ENCODE peak calls at places on chromosome 6, in six cellular contexts. Z is breast epithelium, G is ovary, R is prostate gland, E is OCI-LY7, W is cardiac muscle cell. C is an unnamed sample. For H3K4me1, the result is how much of the 10 kb centered on the place peaks cover.

GRCh38 chr6:22327881-22328280 is 31.0 kb upstream of the PRL start:
- DNase-seq in Z (no peak), G (no peak), R (no peak), E (no peak), W (no peak), C (no peak)

GRCh38 chr6:156658186-156658585 is 119.0 kb upstream of the ARID1B start:
- DNase-seq in Z (no peak), G (peak), R (peak), E (no peak), W (peak), C (no peak)

GRCh38 chr6:156379946-156380707 is 397.1 kb upstream of the ARID1B start:
- DNase-seq in Z (no peak), G (no peak), R (peak), E (no peak), W (peak), C (peak)

GRCh38 chr6:105879902-105880547 is 206.1 kb upstream of the PRDM1 start:
- DNase-seq in Z (no peak), G (no peak), R (no peak), E (peak), W (no peak), C (no peak)

GRCh38 chr6:54206510-54206909 is 95.3 kb downstream of the MLIP start:
- DNase-seq in Z (no peak), G (no peak), R (no peak), E (no peak), W (no peak), C (no peak)

GRCh38 chr6:24903681-24904080 is 32.1 kb downstream of the RIPOR2 start:
- DNase-seq in Z (no peak), G (no peak), R (no peak), E (no peak), W (no peak), C (no peak)

GRCh38 chr6:26223677-26224546 is 136.7 kb downstream of the HFE start:
- DNase-seq in Z (peak), G (peak), R (peak), E (no peak), W (peak), C (peak)

GRCh38 chr6:16969699-16970695 is 131.9 kb upstream of the STMND1 start:
- DNase-seq in Z (no peak), G (no peak), R (no peak), E (no peak), W (no peak), C (peak)

GRCh38 chr6:144064831-144065668 is 30.3 kb downstream of the SF3B5 start:
- DNase-seq in Z (no peak), G (no peak), R (peak), E (peak), W (no peak), C (no peak)

GRCh38 chr6:72464791-72465691 is 156.8 kb upstream of the KCNQ5 start:
- DNase-seq in Z (no peak), G (no peak), R (no peak), E (no peak), W (peak), C (no peak)

GRCh38 chr6:13496508-13497180 is 9.2 kb upstream of the GFOD1 start:
- DNase-seq in Z (no peak), G (no peak), R (no peak), E (no peak), W (peak), C (peak)

GRCh38 chr6:148200302-148200701 is 142.3 kb upstream of the SASH1 start:
- DNase-seq in Z (no peak), G (no peak), R (no peak), E (no peak), W (no peak), C (no peak)

GRCh38 chr6:136616527-136616926 is 66.3 kb upstream of the MAP7 start:
- DNase-seq in Z (no peak), G (no peak), R (no peak), E (no peak), W (no peak), C (no peak)

GRCh38 chr6:84332139-84333034 is 104.9 kb upstream of the CEP162 start:
- DNase-seq in Z (no peak), G (no peak), R (no peak), E (no peak), W (no peak), C (no peak)

GRCh38 chr6:158654960-158655485 is 5.2 kb downstream of the SYTL3 start:
- DNase-seq in Z (no peak), G (no peak), R (no peak), E (no peak), W (peak), C (no peak)

GRCh38 chr6:15304337-15305078 is 58.6 kb downstream of the JARID2 start:
- DNase-seq in Z (no peak), G (no peak), R (no peak), E (no peak), W (no peak), C (no peak)

GRCh38 chr6:135867332-135867731 is 15.8 kb downstream of the PDE7B start:
- DNase-seq in Z (no peak), G (no peak), R (no peak), E (no peak), W (no peak), C (no peak)

GRCh38 chr6:156821707-156822106 is 44.5 kb downstream of the ARID1B start:
- DNase-seq in Z (no peak), G (no peak), R (no peak), E (no peak), W (no peak), C (no peak)

GRCh38 chr6:37690964-37691735 is 6.5 kb downstream of the MDGA1 start:
- DNase-seq in Z (no peak), G (no peak), R (no peak), E (no peak), W (no peak), C (no peak)

GRCh38 chr6:48766349-48766748 is 655.4 kb upstream of the PTCHD4 start:
- DNase-seq in Z (no peak), G (no peak), R (no peak), E (no peak), W (peak), C (no peak)

GRCh38 chr6:33207569-33208088 is 671 bp upstream of the RING1 start:
- DNase-seq in Z (peak), G (peak), R (no peak), E (peak), W (peak), C (peak)

GRCh38 chr6:125207956-125208355 is 54.4 kb downstream of the TPD52L1 start:
- DNase-seq in Z (no peak), G (no peak), R (no peak), E (no peak), W (no peak), C (no peak)

GRCh38 chr6:35077006-35077712 is 64.0 kb downstream of the TCP11 start:
- DNase-seq in Z (peak), G (no peak), R (peak), E (no peak), W (no peak), C (no peak)

GRCh38 chr6:35077713-35078105 is 63.4 kb downstream of the TCP11 start:
- DNase-seq in Z (no peak), G (no peak), R (no peak), E (no peak), W (no peak), C (no peak)

GRCh38 chr6:35078896-35079295 is 62.2 kb downstream of the TCP11 start:
- DNase-seq in Z (no peak), G (no peak), R (no peak), E (no peak), W (no peak), C (no peak)

GRCh38 chr6:35079311-35080000 is 61.7 kb downstream of the TCP11 start:
- DNase-seq in Z (no peak), G (no peak), R (no peak), E (no peak), W (no peak), C (no peak)

DNA sequence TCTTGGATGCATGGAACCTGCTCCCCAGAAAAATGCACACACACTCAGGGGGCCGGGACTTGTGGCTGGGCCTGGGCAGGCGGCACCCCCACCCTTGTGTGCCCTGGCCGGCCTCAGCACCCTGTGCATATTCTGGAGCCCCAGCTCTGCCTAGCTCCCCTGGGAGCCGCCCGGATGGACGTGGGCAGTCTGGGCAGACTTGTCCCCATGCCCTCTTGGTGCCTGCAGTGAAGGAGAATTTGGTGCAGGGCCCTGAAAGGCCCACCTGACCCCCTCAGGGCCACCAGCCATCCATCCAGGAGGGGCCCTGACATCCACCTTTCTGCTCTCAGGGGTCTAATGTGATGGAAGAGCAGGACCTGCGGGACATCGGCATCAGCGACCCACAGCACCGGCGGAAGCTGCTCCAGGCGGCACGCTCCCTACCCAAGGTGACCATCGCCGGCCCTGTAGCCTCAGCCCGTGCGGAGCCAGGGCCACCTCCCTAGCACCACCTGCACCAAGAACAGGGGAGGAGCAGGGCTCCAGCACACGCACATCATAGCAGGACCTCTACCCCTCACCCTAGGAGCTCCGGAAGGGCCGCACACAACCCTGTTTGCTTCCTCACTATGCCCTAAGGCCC is 62.8 kb downstream of the TCP11 start:
- DNase-seq in Z (no peak), G (no peak), R (no peak), E (no peak), W (no peak), C (no peak)
- H3K4me3 ChIP-seq in Z (no peak), G (no peak), R (no peak), E (no peak), W (no peak), C (no peak)

DNA sequence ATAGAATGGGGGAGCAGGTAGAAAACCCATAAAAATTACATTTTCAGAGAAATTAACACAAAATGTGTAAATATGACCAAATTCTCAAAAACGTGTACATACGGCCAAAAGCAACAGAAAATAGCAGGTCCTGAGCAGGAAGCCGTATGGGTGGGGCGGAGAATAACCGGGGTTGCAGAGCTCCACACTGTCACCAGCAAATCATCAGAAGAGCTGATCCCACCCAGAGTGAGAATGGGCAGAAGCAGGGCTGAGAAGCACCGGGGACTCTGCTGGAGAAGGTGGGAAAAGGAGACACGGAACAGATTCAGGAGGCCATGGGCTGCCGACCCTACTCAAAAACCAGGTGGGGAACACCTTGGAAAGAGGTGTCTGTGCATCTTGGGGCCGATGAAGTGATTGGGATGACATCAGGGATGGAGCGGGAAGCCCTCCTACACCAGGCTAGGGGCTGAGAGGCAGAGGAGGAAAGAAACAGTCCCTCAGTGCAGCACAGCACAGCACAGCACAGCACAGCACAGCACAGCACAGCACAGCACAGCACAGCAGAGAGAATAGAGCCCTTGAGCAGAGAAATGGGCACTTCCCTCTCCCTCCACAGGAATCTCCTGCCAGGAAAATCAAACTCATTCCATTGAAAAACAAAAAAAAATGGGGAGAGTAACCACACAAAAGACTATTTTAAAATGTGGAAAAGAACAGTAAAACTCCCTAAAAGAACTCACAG is 22.3 kb downstream of the STX7 start:
- DNase-seq in Z (no peak), G (no peak), R (no peak), E (peak), W (no peak), C (no peak)
- H3K4me1 ChIP-seq in Z (under half), G (under half), R (under half), E (half or more), W (under half), C (under half)

DNA sequence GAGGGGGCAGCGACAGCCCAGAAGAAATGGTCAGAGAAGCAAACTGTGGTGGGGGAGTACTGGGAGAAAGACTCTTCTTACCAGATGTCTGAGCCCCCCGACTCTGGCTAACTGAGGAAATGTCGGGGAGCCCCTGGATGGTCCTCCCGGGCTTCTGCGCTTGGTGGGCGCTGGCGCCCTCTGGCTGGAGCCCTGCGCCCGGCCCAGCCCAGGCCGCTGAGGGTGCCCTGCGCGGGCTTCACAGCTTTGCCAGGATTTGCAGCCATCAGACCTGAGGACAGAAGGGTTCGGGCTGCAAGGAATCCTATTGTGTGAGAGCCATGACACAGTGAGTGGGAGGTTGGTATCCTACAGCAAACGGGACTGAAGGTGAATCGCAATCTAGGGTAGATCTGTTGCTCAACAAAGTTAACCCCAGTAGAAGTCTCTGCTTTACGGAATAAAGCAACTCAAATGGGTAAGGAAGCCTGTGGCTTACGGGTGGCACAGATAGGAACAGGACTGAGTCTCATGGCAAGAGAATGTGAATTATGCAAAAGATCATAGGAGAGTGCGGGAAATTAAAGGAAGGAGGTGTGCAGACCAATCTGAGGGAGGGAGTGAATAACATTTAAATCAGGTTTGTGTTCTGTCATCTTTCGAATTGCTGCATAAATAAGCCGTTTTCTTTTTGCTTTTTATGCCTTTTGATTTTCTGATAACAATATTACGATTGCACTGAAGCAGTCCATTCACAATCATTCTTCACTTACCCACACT is 719 bp upstream of the RCAN2 start:
- DNase-seq in Z (peak), G (peak), R (peak), E (peak), W (peak), C (peak)
- H3K4me3 ChIP-seq in Z (peak), G (peak), R (peak), E (peak), W (peak), C (peak)

GRCh38 chr6:3867616-3868502 is 18.7 kb downstream of the FAM50B start:
- DNase-seq in Z (no peak), G (no peak), R (no peak), E (no peak), W (peak), C (peak)

GRCh38 chr6:3868544-3868943 is 19.4 kb downstream of the FAM50B start:
- DNase-seq in Z (no peak), G (no peak), R (no peak), E (no peak), W (peak), C (peak)

GRCh38 chr6:3870528-3870925 is 21.4 kb downstream of the FAM50B start:
- DNase-seq in Z (no peak), G (no peak), R (no peak), E (no peak), W (no peak), C (no peak)

GRCh38 chr6:3869632-3870527 is 20.7 kb downstream of the FAM50B start:
- DNase-seq in Z (no peak), G (no peak), R (no peak), E (no peak), W (no peak), C (peak)

DNA sequence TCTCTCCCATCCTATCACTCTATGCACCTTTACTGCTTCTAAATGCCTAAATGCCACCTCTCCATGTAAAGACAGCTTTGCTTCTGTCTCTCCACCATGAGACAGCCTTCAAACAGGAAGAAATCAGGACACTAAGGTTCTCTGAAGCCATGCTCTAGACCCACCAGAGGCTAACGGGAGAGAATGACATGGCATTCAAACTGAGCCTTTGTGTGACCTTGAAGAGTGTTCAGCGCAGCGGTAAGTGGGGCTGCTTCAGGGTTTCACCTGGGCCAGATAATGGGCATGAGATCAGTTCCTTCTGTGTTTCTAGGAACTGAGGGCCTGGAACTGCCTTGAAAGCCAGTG is 20.1 kb downstream of the FAM50B start:
- DNase-seq in Z (no peak), G (no peak), R (no peak), E (no peak), W (no peak), C (no peak)
- H3K4me1 ChIP-seq in Z (under half), G (under half), R (under half), E (under half), W (under half), C (under half)

GRCh38 chr6:111552241-111552744 is 53.4 kb downstream of the TRAF3IP2 start:
- DNase-seq in Z (peak), G (peak), R (peak), E (no peak), W (peak), C (peak)
- H3K4me3 ChIP-seq in Z (no peak), G (no peak), R (no peak), E (no peak), W (no peak), C (no peak)

GRCh38 chr6:150214310-150214709 is 71.5 kb downstream of the PPP1R14C start:
- DNase-seq in Z (no peak), G (no peak), R (no peak), E (no peak), W (no peak), C (no peak)
- H3K4me1 ChIP-seq in Z (under half), G (under half), R (under half), E (under half), W (under half), C (under half)

DNA sequence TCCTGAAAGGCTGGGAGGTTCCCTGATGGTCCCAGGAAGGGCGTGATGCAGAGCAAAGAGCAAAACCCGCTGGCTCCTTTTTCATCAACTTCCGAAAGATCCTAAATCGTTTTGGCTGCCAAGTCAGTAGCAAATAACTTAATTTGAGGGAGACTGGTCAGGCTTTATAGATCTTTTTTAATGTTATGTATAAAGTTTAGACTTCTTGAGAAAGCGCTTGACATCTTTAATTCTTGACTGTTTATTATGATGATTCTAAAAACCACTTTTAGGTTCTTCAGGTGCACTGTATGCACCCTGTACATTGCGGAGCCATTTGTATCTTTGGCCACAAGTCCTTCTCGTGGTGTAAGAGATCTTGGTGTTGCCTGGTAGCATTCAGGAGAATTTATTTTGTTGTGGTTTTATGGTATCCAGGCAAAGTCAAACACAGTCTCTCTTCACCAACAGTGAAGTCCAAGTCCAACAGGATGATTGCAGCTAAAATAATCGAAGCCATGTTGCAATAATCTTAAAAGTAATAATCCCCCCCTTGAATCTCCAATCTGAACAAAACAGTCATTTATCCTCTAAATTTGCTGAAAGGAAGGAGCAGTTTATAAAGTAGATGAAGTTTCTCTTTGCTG is 373 bp upstream of the SYNE1 start:
- DNase-seq in Z (no peak), G (no peak), R (no peak), E (no peak), W (peak), C (no peak)
- H3K4me3 ChIP-seq in Z (peak), G (peak), R (peak), E (peak), W (peak), C (peak)

C was measured in SJSA1.